ENCODE peak calls at places on chromosome 15, in ten cellular contexts. D is H1; A is HepG2; M is keratinocyte; S is lung; Z is CD4-positive, CD25-positive, alpha-beta regulatory T cell; Q is prostate gland; K is psoas muscle; P is neural progenitor cell; U is thoracic aorta. X is an unnamed sample. For H3K36me3 and H3K4me1, the result is how much of the 10 kb centered on the place peaks cover.

GRCh38 chr15:68635142-68635541 is 56.3 kb downstream of the CORO2B start:
- DNase-seq in K (no peak), P (no peak), D (no peak), Q (no peak), M (no peak), S (no peak), Z (no peak), U (no peak), A (no peak), X (no peak)

GRCh38 chr15:25766421-25766820 is 96.7 kb downstream of the ATP10A start:
- DNase-seq in M (no peak), K (no peak), D (peak), S (no peak), U (no peak), Z (no peak), A (no peak), P (no peak), Q (no peak), X (no peak)

GRCh38 chr15:25022233-25022632 is 67.4 kb downstream of the SNRPN start:
- DNase-seq in A (no peak), S (no peak), U (no peak), K (no peak), Z (no peak), M (no peak), P (no peak), D (no peak), Q (no peak), X (no peak)

GRCh38 chr15:37995461-37996347 is 61.3 kb downstream of the TMCO5A start:
- DNase-seq in A (peak), M (no peak), P (peak), U (no peak), Q (no peak), S (no peak), K (peak), D (no peak), Z (peak), X (no peak)

GRCh38 chr15:68399096-68400065 is 32.6 kb downstream of the ITGA11 start:
- DNase-seq in Z (no peak), D (peak), S (no peak), K (no peak), Q (no peak), U (no peak), P (no peak), A (no peak), M (no peak), X (no peak)

GRCh38 chr15:79562538-79563298 is 130.6 kb downstream of the MINAR1 start:
- DNase-seq in K (no peak), D (no peak), S (no peak), P (no peak), Q (no peak), M (no peak), Z (no peak), A (no peak), U (no peak), X (no peak)

GRCh38 chr15:51793521-51793920 is 35.9 kb upstream of the TMOD3 start:
- DNase-seq in S (peak), P (no peak), Q (peak), D (no peak), K (no peak), A (no peak), U (no peak), Z (no peak), M (no peak), X (no peak)

GRCh38 chr15:32104061-32104980 is 74.0 kb downstream of the CHRNA7 start:
- DNase-seq in S (no peak), P (no peak), K (no peak), U (no peak), Z (peak), D (no peak), A (no peak), Q (no peak), M (no peak), X (no peak)

GRCh38 chr15:29926083-29926388 is 103.8 kb upstream of the TJP1 start:
- DNase-seq in M (no peak), Q (no peak), D (no peak), A (no peak), S (no peak), K (no peak), P (no peak), U (no peak), Z (no peak), X (no peak)

GRCh38 chr15:70611286-70611685 is 152.1 kb downstream of the UACA start:
- DNase-seq in Z (no peak), D (no peak), A (no peak), K (no peak), Q (no peak), U (no peak), P (no peak), S (no peak), M (no peak), X (no peak)

GRCh38 chr15:57502116-57502515 is 89.6 kb upstream of the MYZAP start:
- DNase-seq in S (no peak), D (no peak), U (no peak), Z (no peak), Q (no peak), M (no peak), P (no peak), K (no peak), A (no peak), X (no peak)

GRCh38 chr15:96410175-96411055 is 79.9 kb downstream of the NR2F2 start:
- DNase-seq in D (peak), M (no peak), Q (no peak), Z (no peak), U (no peak), A (no peak), S (no peak), K (no peak), P (peak), X (no peak)

GRCh38 chr15:27956285-27956684 is 142.8 kb downstream of the OCA2 start:
- DNase-seq in K (no peak), S (no peak), Q (no peak), U (no peak), Z (no peak), M (no peak), D (no peak), A (no peak), P (no peak), X (no peak)

GRCh38 chr15:72284781-72285180 is 12.4 kb upstream of the PARP6 start:
- DNase-seq in A (no peak), Z (no peak), U (no peak), M (no peak), D (no peak), P (no peak), K (no peak), S (no peak), Q (no peak), X (no peak)

GRCh38 chr15:94704421-94704820 is 473.1 kb downstream of the MCTP2 start:
- DNase-seq in U (no peak), M (no peak), K (no peak), Z (no peak), Q (no peak), P (no peak), A (no peak), S (no peak), D (no peak), X (no peak)

GRCh38 chr15:59232476-59232875 is 25.8 kb downstream of the LDHAL6B start:
- DNase-seq in M (no peak), K (no peak), D (no peak), Z (no peak), U (no peak), S (no peak), A (no peak), P (no peak), Q (no peak), X (no peak)

GRCh38 chr15:91948001-91948608 is 94.6 kb downstream of the SLCO3A1 start:
- DNase-seq in D (peak), M (peak), U (no peak), K (no peak), Q (peak), S (no peak), P (peak), A (no peak), Z (no peak), X (no peak)

DNA sequence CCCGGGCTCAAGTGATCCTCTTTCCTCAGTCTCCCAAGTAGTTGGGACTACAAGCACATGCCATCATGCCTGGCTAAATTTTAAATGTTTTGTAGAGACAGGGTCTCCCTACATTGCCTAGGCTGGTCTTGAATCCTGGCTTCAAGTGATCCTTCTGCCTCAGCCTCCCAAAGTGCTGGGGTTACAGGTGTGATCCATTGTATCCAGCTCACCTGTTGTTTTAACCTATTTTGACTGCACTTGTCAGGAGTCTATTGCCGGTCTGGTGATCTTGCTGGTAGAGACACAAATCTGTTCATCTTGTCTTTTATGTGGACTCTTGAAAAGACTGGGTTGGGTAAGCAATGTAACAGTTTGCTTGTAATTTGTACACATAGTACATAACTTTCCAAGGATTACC is 7.9 kb downstream of the IREB2 start:
- DNase-seq in M (no peak), S (no peak), Q (no peak), A (no peak), Z (no peak), P (no peak), U (no peak), D (no peak), K (no peak), X (no peak)
- H3K36me3 ChIP-seq in M (under half), S (under half), Q (under half), A (under half), Z (half or more), P (under half), U (under half), D (under half), K (under half), X (under half)

GRCh38 chr15:66292261-66293084 is 895 bp upstream of the DIS3L start:
- DNase-seq in Q (no peak), Z (no peak), D (no peak), M (no peak), A (no peak), S (no peak), P (no peak), K (no peak), U (no peak), X (no peak)
- H3K27ac ChIP-seq in Q (peak), Z (peak), D (no peak), M (no peak), A (peak), S (peak), P (no peak), K (peak), U (peak), X (peak)

DNA sequence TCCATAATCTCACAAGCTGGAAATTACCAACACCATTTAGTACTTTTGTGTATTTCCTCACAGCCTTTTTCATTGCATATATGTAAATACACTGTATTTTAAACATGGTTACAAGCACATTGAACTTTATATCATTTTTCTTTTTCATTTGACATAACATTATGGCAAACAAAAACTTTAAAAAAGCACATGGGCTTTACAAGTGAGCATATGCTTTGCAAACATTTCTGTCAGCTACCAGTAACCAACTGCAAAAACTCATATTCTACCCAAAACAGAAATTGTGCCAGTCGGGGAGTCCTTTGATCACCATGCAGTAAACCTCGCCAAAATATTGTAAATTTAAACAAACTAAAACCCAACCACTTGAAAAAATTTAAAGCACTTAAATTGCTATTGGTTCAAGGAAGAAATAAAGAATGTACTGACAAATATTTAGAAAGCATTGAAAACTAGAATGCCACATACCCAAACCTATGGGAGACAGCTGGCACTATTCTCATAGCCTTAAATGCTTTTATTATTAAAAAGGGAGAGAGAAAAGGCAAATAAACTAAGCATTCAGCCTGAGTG is 24.4 kb downstream of the ZNF710 start:
- DNase-seq in D (no peak), U (no peak), S (no peak), M (no peak), Z (no peak), A (no peak), P (no peak), Q (no peak), K (no peak), X (no peak)
- H3K4me1 ChIP-seq in D (under half), U (under half), S (under half), M (under half), Z (under half), A (under half), P (under half), Q (under half), K (under half), X (under half)

GRCh38 chr15:34892963-34893591 is 76.5 kb downstream of the AQR start:
- DNase-seq in U (no peak), M (no peak), A (no peak), D (no peak), Q (no peak), K (no peak), P (peak), Z (no peak), S (no peak), X (no peak)
- H3K36me3 ChIP-seq in U (under half), M (under half), A (half or more), D (under half), Q (under half), K (under half), P (under half), Z (half or more), S (under half), X (under half)

GRCh38 chr15:82176528-82176927 is 86.0 kb downstream of the EFL1 start:
- DNase-seq in U (no peak), S (no peak), D (no peak), M (no peak), Z (no peak), P (no peak), K (no peak), A (no peak), Q (no peak), X (no peak)
- H3K27ac ChIP-seq in U (no peak), S (no peak), D (no peak), M (no peak), Z (no peak), P (no peak), K (no peak), A (no peak), Q (no peak), X (no peak)

GRCh38 chr15:83063555-83063954 is 3.5 kb downstream of the BTBD1 start:
- DNase-seq in S (no peak), K (no peak), U (no peak), Q (no peak), D (no peak), Z (no peak), A (no peak), P (no peak), M (no peak), X (no peak)
- H3K4me1 ChIP-seq in S (under half), K (half or more), U (half or more), Q (under half), D (under half), Z (half or more), A (half or more), P (under half), M (under half), X (half or more)

GRCh38 chr15:22871481-22872076 is 33.1 kb downstream of the NIPA2 start:
- DNase-seq in S (no peak), D (no peak), U (no peak), Q (no peak), Z (no peak), A (no peak), P (no peak), M (no peak), K (no peak), X (no peak)
- H3K36me3 ChIP-seq in S (under half), D (under half), U (half or more), Q (under half), Z (under half), A (half or more), P (under half), M (under half), K (under half), X (under half)